ENCODE peak calls at places on chromosomes 11 and 22, in four cellular contexts. W is H1, J is IMR-90, E is K562. U is an unnamed sample.

GRCh38 chr11:129590753-129591475 is 215.3 kb downstream of the BARX2 start:
- DNase-seq in W (no peak), J (no peak), E (no peak), U (no peak)

GRCh38 chr11:116114198-116114651 is 610.0 kb upstream of the CADM1 start:
- DNase-seq in J (no peak), W (no peak), E (no peak), U (no peak)

GRCh38 chr22:48750282-48750681 is 1077.4 kb downstream of the BRD1 start:
- DNase-seq in E (no peak), J (no peak), W (no peak), U (no peak)

GRCh38 chr11:116224889-116225200 is 547.9 kb downstream of the BUD13 start:
- DNase-seq in E (no peak), W (no peak), J (no peak), U (no peak)

GRCh38 chr11:116148056-116148455 is 624.7 kb downstream of the BUD13 start:
- DNase-seq in W (no peak), J (no peak), E (no peak), U (no peak)

GRCh38 chr22:19639610-19640135 is 74.6 kb upstream of the SEPTIN5 start:
- DNase-seq in W (no peak), E (no peak), J (no peak), U (no peak)

GRCh38 chr22:27754247-27754887 is 47.2 kb downstream of the MN1 start:
- DNase-seq in J (no peak), E (no peak), W (no peak), U (no peak)

GRCh38 chr11:95363189-95363588 is 132.2 kb upstream of the SESN3 start:
- DNase-seq in E (no peak), W (no peak), J (no peak), U (no peak)

GRCh38 chr11:75241036-75241905 is 697 bp downstream of the TPBGL start:
- DNase-seq in E (peak; percentile 95), W (peak; percentile 63), J (peak; percentile 80), U (no peak)

GRCh38 chr22:37283393-37283937 is 1.2 kb downstream of the CYTH4 start:
- DNase-seq in W (no peak), E (no peak), J (no peak), U (no peak)

GRCh38 chr11:2269601-2270321 is 627 bp downstream of the ASCL2 start:
- DNase-seq in E (peak; percentile 58), J (peak; percentile 55), W (peak; percentile 62), U (no peak)

GRCh38 chr11:2816941-2817421 is 68.6 kb downstream of the CDKN1C start:
- DNase-seq in W (no peak), E (no peak), J (peak; percentile 81), U (no peak)

GRCh38 chr11:59614277-59615131 is 1.1 kb downstream of the OSBP start:
- DNase-seq in J (no peak), W (no peak), E (no peak), U (no peak)

GRCh38 chr11:47254381-47254780 is 3.4 kb upstream of the NR1H3 start:
- DNase-seq in W (no peak), E (no peak), J (no peak), U (no peak)

GRCh38 chr11:116598036-116598435 is 174.8 kb downstream of the BUD13 start:
- DNase-seq in W (no peak), J (no peak), E (no peak), U (no peak)

GRCh38 chr11:120339394-120339890 is 3.2 kb downstream of the ARHGEF12 start:
- DNase-seq in J (peak; percentile 43), E (peak; percentile 64), W (no peak), U (no peak)

GRCh38 chr22:29856496-29856895 is 18.4 kb upstream of the ASCC2 start:
- DNase-seq in E (no peak), W (no peak), J (no peak), U (no peak)

GRCh38 chr11:100932474-100933100 is 197.0 kb downstream of the PGR start:
- DNase-seq in W (no peak), E (no peak), J (peak; percentile 55), U (no peak)

GRCh38 chr22:50082197-50082715 is 3.0 kb downstream of the MLC1 start:
- DNase-seq in J (no peak), E (no peak), W (no peak), U (no peak)
- TF ChIP-seq CHD1 in J (no peak), E (no peak), W (no peak), U (no peak)

DNA sequence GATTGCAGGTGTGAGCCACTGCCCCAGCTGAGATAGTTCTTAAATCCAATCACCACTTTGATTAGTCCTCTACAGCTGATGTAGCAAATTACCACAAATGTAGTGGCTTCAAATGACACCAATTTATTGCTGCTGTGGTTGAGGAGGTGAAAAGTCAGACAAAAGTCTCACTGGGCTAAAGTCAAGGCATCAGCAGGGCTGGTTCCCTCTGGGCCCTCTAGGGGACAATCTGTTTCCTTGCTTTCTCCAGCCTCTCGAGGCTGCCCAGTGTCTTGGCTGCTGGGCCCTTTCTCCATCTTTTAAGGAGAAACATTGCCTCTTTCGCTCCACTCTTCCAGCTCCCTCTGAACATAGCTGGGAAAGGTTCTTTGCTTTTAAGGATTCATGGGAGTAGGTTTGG is 50.5 kb upstream of the SHANK2 start:
- DNase-seq in E (no peak), W (no peak), J (no peak), U (no peak)
- TF ChIP-seq CHD1 in E (no peak), W (no peak), J (no peak), U (no peak)

GRCh38 chr11:71286701-71287643 is 34.6 kb upstream of the SHANK2 start:
- DNase-seq in E (no peak), J (peak; percentile 92), W (no peak), U (no peak)
- TF ChIP-seq CHD1 in E (no peak), J (no peak), W (no peak), U (no peak)

GRCh38 chr11:61102667-61103491 is 590 bp downstream of the CD5 start:
- DNase-seq in J (no peak), E (no peak), W (no peak), U (no peak)
- TF ChIP-seq CHD1 in J (no peak), E (no peak), W (no peak), U (no peak)

DNA sequence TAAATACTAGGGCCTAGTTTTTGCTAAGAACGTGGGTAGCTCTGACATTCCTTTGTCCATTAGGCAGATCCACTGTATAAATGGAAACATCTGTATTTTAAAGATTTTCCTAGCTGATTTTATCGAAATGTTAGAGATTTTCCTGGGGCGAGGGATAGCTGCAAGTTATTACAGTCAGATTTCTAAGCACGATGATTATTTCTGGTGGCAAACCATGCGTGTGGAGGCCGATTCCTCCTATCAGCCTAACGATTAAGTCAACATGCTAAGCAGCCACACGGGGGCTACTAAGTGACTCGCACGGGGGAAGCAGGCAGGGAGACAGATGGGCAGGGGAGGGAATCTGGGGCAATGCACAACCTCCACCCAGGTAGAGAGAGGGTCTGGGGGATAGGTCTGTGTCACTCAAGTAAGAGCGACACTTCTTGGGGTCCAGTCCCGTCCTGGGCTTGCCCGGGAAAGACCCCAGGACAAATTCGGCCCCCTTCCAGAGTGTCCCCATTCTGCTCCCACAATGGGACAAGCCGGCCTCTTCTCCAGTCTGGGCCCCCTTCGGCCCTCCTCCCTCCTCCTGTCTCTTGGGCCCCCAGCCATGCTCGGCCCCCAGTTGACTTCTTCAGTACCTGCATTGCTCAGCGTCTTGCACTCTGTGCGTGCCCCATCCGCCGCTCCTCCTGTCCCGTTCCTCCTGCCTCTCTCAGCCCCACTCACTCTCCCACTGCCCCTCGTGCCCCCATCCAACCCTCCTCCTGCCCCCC is 571 bp downstream of the C11orf24 start:
- DNase-seq in W (no peak), E (peak; percentile 62), J (peak; percentile 83), U (no peak)
- TF ChIP-seq CHD1 in W (no peak), E (no peak), J (no peak), U (peak; percentile 42)